ENCODE peak calls at places on chromosome 13, in nine cellular contexts. K, P, X, W, V, F, M, A and T are unnamed samples.

GRCh38 chr13:67408823-67409222 is 178.7 kb upstream of the PCDH9 start:
- DNase-seq in K (no peak), P (no peak), X (no peak), W (no peak), V (no peak), F (no peak), M (no peak), A (peak), T (no peak)

GRCh38 chr13:82341116-82341515 is 1541.2 kb downstream of the SLITRK1 start:
- DNase-seq in K (no peak), P (no peak), X (no peak), W (no peak), V (no peak), F (no peak), M (no peak), A (no peak), T (no peak)

GRCh38 chr13:35789335-35790166 is 313.1 kb upstream of the MAB21L1 start:
- DNase-seq in K (peak), P (peak), X (no peak), W (no peak), V (no peak), F (no peak), M (no peak), A (peak), T (no peak)

GRCh38 chr13:63206431-63206830 is 1790.8 kb upstream of the PCDH20 start:
- DNase-seq in K (no peak), P (no peak), X (no peak), W (peak), V (no peak), F (no peak), M (no peak), A (no peak), T (no peak)

GRCh38 chr13:99970761-99971575 is 599 bp downstream of the ZIC5 start:
- DNase-seq in K (no peak), P (no peak), X (no peak), W (no peak), V (no peak), F (no peak), M (no peak), A (peak), T (no peak)

GRCh38 chr13:37446503-37446902 is 152.1 kb downstream of the POSTN start:
- DNase-seq in K (peak), P (no peak), X (no peak), W (peak), V (no peak), F (no peak), M (no peak), A (no peak), T (no peak)

GRCh38 chr13:111503905-111504695 is 183.7 kb downstream of the TEX29 start:
- DNase-seq in K (no peak), P (no peak), X (no peak), W (no peak), V (no peak), F (peak), M (no peak), A (no peak), T (no peak)

GRCh38 chr13:88601949-88602348 is 930.8 kb downstream of the SLITRK5 start:
- DNase-seq in K (no peak), P (no peak), X (no peak), W (no peak), V (no peak), F (no peak), M (no peak), A (peak), T (no peak)

GRCh38 chr13:30654430-30654829 is 36.7 kb downstream of the USPL1 start:
- DNase-seq in K (no peak), P (no peak), X (no peak), W (no peak), V (no peak), F (no peak), M (no peak), A (no peak), T (no peak)

GRCh38 chr13:107365466-107366215 is 797.7 kb upstream of the ARGLU1 start:
- DNase-seq in K (no peak), P (no peak), X (no peak), W (no peak), V (no peak), F (no peak), M (no peak), A (no peak), T (no peak)

GRCh38 chr13:75704194-75704941 is 68.2 kb downstream of the LMO7 start:
- DNase-seq in K (no peak), P (no peak), X (no peak), W (no peak), V (no peak), F (no peak), M (no peak), A (no peak), T (no peak)

GRCh38 chr13:75938811-75939525 is 302.8 kb downstream of the LMO7 start:
- DNase-seq in K (peak), P (no peak), X (no peak), W (no peak), V (no peak), F (no peak), M (no peak), A (no peak), T (no peak)

GRCh38 chr13:66996503-66996902 is 233.6 kb downstream of the PCDH9 start:
- DNase-seq in K (no peak), P (no peak), X (no peak), W (peak), V (no peak), F (no peak), M (no peak), A (no peak), T (no peak)

GRCh38 chr13:33194820-33195692 is 90.5 kb downstream of the STARD13 start:
- DNase-seq in K (peak), P (no peak), X (no peak), W (peak), V (no peak), F (no peak), M (no peak), A (no peak), T (no peak)

GRCh38 chr13:82374719-82375118 is 1507.6 kb downstream of the SLITRK1 start:
- DNase-seq in K (no peak), P (no peak), X (no peak), W (no peak), V (no peak), F (no peak), M (no peak), A (no peak), T (no peak)

GRCh38 chr13:73598021-73598712 is 536.0 kb downstream of the KLF12 start:
- DNase-seq in K (no peak), P (no peak), X (no peak), W (no peak), V (no peak), F (no peak), M (no peak), A (no peak), T (no peak)

GRCh38 chr13:64471916-64472315 is 2758.2 kb downstream of the PCDH9 start:
- DNase-seq in K (no peak), P (no peak), X (no peak), W (no peak), V (no peak), F (no peak), M (no peak), A (peak), T (no peak)

GRCh38 chr13:98784666-98785065 is 32.2 kb upstream of the SLC15A1 start:
- DNase-seq in K (no peak), P (no peak), X (no peak), W (no peak), V (no peak), F (no peak), M (no peak), A (no peak), T (no peak)

GRCh38 chr13:112845511-112846144 is 123.4 kb upstream of the MCF2L start:
- DNase-seq in K (no peak), P (no peak), X (no peak), W (no peak), V (no peak), F (no peak), M (no peak), A (no peak), T (no peak)

GRCh38 chr13:40476175-40476958 is 190.1 kb downstream of the FOXO1 start:
- DNase-seq in K (no peak), P (no peak), X (no peak), W (peak), V (no peak), F (no peak), M (no peak), A (no peak), T (no peak)

GRCh38 chr13:99256709-99257108 is 1.5 kb downstream of the GPR18 start:
- DNase-seq in K (peak), P (no peak), X (no peak), W (peak), V (no peak), F (no peak), M (no peak), A (no peak), T (no peak)

GRCh38 chr13:23609414-23610186 is 39.4 kb downstream of the TNFRSF19 start:
- DNase-seq in K (no peak), P (no peak), X (no peak), W (no peak), V (no peak), F (no peak), M (no peak), A (no peak), T (no peak)

GRCh38 chr13:110379358-110379757 is 72.3 kb downstream of the COL4A2 start:
- DNase-seq in K (no peak), P (no peak), X (no peak), W (no peak), V (no peak), F (no peak), M (no peak), A (no peak), T (no peak)

GRCh38 chr13:97226788-97227627 is 4.9 kb downstream of the MBNL2 start:
- DNase-seq in K (no peak), P (peak), X (no peak), W (no peak), V (no peak), F (no peak), M (no peak), A (no peak), T (no peak)

GRCh38 chr13:75222031-75222430 is 259.9 kb downstream of the TBC1D4 start:
- DNase-seq in K (no peak), P (no peak), X (no peak), W (no peak), V (no peak), F (no peak), M (no peak), A (no peak), T (no peak)

GRCh38 chr13:85312071-85312470 is 487.1 kb downstream of the SLITRK6 start:
- DNase-seq in K (no peak), P (no peak), X (no peak), W (no peak), V (no peak), F (no peak), M (no peak), A (no peak), T (no peak)

GRCh38 chr13:41145136-41145908 is 12.7 kb upstream of the KBTBD6 start:
- DNase-seq in K (no peak), P (no peak), X (no peak), W (no peak), V (no peak), F (no peak), M (no peak), A (no peak), T (no peak)

GRCh38 chr13:113058129-113058987 is 47.2 kb upstream of the F7 start:
- DNase-seq in K (no peak), P (no peak), X (no peak), W (no peak), V (peak), F (peak), M (no peak), A (no peak), T (no peak)